ENCODE peak calls at places on chromosomes 13 and 19, in five cellular contexts. P, B, G, Z and L are unnamed samples.

GRCh38 chr13:81283561-81283960 is 942.6 kb upstream of the SPRY2 start:
- DNase-seq in G (no peak), Z (no peak), P (no peak), B (no peak), L (no peak)

GRCh38 chr13:93248627-93249047 is 22.0 kb downstream of the GPC6 start:
- DNase-seq in B (no peak), Z (no peak), G (no peak), P (no peak), L (peak; percentile 68)

GRCh38 chr19:3083964-3084363 is 10.2 kb upstream of the GNA11 start:
- DNase-seq in Z (no peak), G (no peak), B (no peak), P (no peak), L (no peak)

GRCh38 chr19:3936506-3937442 is 3.9 kb downstream of the NMRK2 start:
- DNase-seq in B (no peak), G (no peak), P (no peak), Z (no peak), L (no peak)

GRCh38 chr19:27691991-27692390 is 1521.0 kb downstream of the UQCRFS1 start:
- DNase-seq in B (no peak), Z (no peak), P (no peak), G (no peak), L (no peak)

GRCh38 chr19:11361037-11361770 is 6.0 kb downstream of the PLPPR2 start:
- DNase-seq in G (no peak), B (no peak), Z (no peak), P (no peak), L (peak; percentile 84)

GRCh38 chr19:57419439-57419838 is 8.5 kb downstream of the ZNF17 start:
- DNase-seq in G (no peak), P (no peak), B (no peak), Z (no peak), L (no peak)

GRCh38 chr13:109383683-109384082 is 402.7 kb downstream of the IRS2 start:
- DNase-seq in B (no peak), G (no peak), Z (no peak), P (no peak), L (no peak)

GRCh38 chr13:61908906-61909305 is 493.3 kb upstream of the PCDH20 start:
- DNase-seq in P (no peak), B (no peak), Z (no peak), G (no peak), L (no peak)

GRCh38 chr13:33859691-33860303 is 41.8 kb downstream of the RFC3 start:
- DNase-seq in B (no peak), G (no peak), P (no peak), Z (no peak), L (no peak)

GRCh38 chr13:36310417-36311108 is 12.9 kb upstream of the CCDC169 start:
- DNase-seq in B (no peak), Z (no peak), G (no peak), P (no peak), L (no peak)

GRCh38 chr13:98368019-98368418 is 190.9 kb upstream of the RNF113B start:
- DNase-seq in P (no peak), Z (no peak), G (no peak), B (no peak), L (no peak)

GRCh38 chr19:6450166-6450565 is 9.4 kb downstream of the SLC25A23 start:
- DNase-seq in P (no peak), G (no peak), Z (no peak), B (no peak), L (no peak)

DNA sequence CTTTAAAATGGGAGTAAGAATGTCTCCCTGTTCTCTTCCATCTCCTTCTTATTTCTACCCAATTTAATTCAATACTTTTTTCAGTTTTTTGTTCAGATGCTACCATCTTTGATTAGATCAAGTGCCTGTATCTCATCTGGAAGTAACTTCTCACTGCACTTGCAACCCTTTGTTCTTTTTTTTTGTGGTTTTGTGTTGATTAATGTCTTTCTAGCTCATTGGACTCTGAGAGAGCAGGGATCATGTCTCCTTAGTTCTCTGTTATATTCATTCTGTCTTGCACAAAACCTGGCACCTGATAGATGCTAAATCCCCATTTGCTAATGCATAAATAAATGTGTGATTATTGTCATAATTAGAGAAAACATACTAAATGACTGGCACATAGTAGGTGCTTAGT is 834 bp upstream of the ITGBL1 start:
- DNase-seq in G (no peak), B (no peak), P (no peak), Z (no peak), L (no peak)
- H3K4me1 ChIP-seq in G (peaks cover 72% of the 10 kb centered on the region), B (peaks cover 6% of the 10 kb centered on the region), P (no peaks in the 10 kb centered on the region), Z (no peaks in the 10 kb centered on the region), L (peaks cover 4% of the 10 kb centered on the region)

DNA sequence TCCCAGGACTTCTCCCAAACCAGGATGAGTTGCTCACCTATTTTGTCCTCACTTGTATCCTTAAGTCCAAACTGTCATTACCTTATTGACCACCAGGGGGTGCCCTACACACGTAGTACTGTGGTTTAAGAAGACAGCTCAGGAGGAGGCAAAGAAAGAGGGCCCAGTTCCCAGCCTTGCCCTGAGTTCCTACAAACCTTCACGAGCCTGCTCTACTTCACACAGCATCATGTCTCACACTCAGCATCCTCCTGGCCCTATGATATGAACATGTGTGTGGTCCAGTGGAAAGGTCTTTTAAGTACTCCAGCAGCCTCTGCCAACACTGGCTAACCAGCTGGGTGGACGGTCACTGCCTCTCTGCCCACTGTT is 8.1 kb upstream of the ZNF784 start:
- DNase-seq in G (peak; percentile 80), Z (peak; percentile 100), B (peak; percentile 93), P (peak; percentile 93), L (peak; percentile 68)
- H3K4me3 ChIP-seq in G (no peak overlapping the region), Z (no peak overlapping the region), B (no peak overlapping the region), P (no peak overlapping the region), L (no peak overlapping the region)

GRCh38 chr13:106533101-106533939 is 2.1 kb downstream of the EFNB2 start:
- DNase-seq in Z (peak; percentile 67), G (peak; percentile 43), B (peak; percentile 76), P (peak; percentile 51), L (peak; percentile 89)
- TF ChIP-seq CTCF in Z (peak; percentile 64), G (peak; percentile 63), B (no peak), P (peak; percentile 31), L (peak; percentile 71)

DNA sequence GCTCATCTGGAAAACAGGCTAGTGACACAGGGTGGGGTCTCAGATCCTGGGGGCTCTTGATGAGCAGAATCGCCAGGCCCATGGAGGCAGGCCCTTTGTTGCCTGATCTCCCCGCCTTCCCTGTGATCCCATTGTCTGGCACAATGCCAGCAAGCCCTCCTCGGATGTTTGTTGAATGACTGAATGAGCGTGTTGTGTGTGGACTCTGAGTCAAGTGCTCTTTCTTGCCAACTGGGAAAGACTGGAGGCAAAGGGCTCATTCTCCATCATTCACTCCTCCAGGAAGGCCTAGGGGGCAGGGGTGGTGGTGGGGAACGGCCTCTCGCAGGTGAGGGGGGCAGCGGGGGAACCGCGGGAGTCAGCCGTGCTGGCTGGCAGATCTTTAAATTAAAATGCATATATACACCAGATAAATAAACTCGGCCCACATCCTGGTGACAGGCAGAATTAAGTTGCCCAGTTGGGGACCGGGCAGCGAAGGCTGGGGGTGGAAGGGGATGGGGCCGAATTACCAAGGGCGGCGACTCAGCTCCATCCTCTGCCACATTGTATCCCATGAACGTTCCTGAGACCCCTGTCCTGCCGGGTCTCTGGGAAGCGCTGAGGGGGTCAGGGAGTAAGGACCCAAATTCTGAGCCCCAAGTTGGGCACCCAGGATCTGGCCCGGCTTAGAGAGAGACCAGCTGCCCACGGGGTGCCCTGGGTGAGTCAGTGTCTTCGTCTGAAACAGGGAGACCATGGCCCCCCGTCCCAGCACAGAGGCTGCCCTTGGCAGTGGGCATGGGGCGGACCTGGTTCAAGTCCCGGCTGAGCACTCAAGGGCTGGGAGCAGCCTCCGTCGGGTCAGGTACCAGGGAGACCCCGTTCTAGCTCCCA is 24.5 kb downstream of the EFNA2 start:
- DNase-seq in Z (no peak), P (no peak), B (no peak), G (no peak), L (no peak)
- H3K4me1 ChIP-seq in Z (no peaks in the 10 kb centered on the region), P (no peaks in the 10 kb centered on the region), B (no peaks in the 10 kb centered on the region), G (peaks cover 25% of the 10 kb centered on the region), L (no peaks in the 10 kb centered on the region)

GRCh38 chr19:17391371-17392151 is 2.4 kb downstream of the CCDC194 start:
- DNase-seq in P (peak; percentile 61), B (peak; percentile 38), Z (no peak), G (peak; percentile 36), L (no peak)
- H3K4me3 ChIP-seq in P (peak overlapping the region; percentile 52), B (peak overlapping the region; percentile 54), Z (no peak overlapping the region), G (peak overlapping the region; percentile 48), L (peak overlapping the region; percentile 50)

GRCh38 chr19:33310606-33311325 is 8.4 kb upstream of the CEBPA start:
- DNase-seq in Z (no peak), P (no peak), B (no peak), G (no peak), L (peak; percentile 76)

GRCh38 chr19:33312065-33312464 is 9.7 kb upstream of the CEBPA start:
- DNase-seq in B (no peak), P (no peak), Z (no peak), G (no peak), L (no peak)

GRCh38 chr19:33306853-33307792 is 4.8 kb upstream of the CEBPA start:
- DNase-seq in P (no peak), B (no peak), Z (no peak), G (no peak), L (no peak)

GRCh38 chr19:33309826-33310225 is 7.5 kb upstream of the CEBPA start:
- DNase-seq in G (no peak), P (no peak), Z (no peak), B (no peak), L (no peak)

DNA sequence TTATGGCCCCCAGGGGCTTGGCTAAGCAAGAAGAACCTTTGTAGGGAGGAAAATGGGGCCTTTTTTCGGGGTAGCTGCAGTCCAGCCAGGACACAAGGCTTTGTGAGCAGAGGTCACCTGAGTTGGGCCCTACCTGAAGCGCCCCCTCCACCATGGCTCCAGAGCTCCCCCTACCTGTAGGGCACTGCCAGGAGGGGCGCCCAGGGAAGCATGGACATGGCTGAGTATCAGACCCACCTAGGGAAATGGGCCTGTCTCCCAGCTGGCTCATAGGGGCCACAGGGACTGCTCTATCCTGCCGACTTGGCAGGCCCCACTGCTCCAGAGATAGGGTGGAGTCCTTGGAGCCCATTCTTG is 9.0 kb upstream of the CEBPA start:
- DNase-seq in B (no peak), P (no peak), Z (no peak), G (no peak), L (peak; percentile 71)
- TF ChIP-seq CTCF in B (no peak), P (peak; percentile 30), Z (no peak), G (peak; percentile 48), L (peak; percentile 40)

DNA sequence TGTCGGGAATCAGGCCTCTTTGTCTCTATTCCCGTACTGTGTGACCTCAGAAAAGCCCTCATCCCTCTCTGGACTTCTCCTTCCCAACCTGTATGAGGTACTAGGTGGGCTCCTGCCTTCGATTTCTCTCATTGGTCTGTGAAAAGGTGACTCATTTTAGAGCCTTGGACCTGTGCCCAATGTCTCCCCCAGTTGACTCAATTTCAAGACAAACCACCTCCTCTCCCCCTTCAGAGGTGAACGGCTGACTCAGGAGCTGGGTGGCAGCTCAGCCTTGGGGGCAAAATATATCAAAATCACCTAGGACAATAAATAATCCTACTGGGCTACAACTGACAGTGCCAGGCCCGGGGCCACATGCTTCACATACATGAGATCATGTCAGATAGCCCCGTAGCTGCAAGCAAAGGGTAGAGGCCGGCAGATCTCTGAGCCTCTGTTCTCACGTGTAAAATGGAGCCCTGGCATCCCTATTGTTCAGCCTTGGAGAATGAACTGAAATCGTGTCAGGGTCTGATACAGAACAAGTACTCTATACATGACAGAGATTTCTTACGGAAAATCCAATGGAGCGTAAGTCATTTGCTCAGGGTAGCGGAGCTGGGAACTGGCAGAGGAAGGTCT is 543 bp downstream of the COQ8B start:
- DNase-seq in P (no peak), G (peak; percentile 96), B (no peak), Z (peak; percentile 61), L (no peak)
- H3K4me1 ChIP-seq in P (peaks cover 37% of the 10 kb centered on the region), G (peaks cover 31% of the 10 kb centered on the region), B (peaks cover 12% of the 10 kb centered on the region), Z (no peaks in the 10 kb centered on the region), L (peaks cover 50% of the 10 kb centered on the region)